ENCODE peak calls at places on chromosomes 2 and 18, in five cellular contexts. One of them, this sample, is unnamed. For H3K27me3, the result is how much of the 10 kb centered on the place peaks cover.

GRCh38 chr2:61439241-61440002 is 31.5 kb downstream of the USP34 start:
- DNase-seq in H9: no peak
- DNase-seq in neuronal stem cell: no peak
- DNase-seq in trophoblast cell: peak
- DNase-seq in H1: no peak
- DNase-seq in this sample: no peak

GRCh38 chr2:99674031-99674430 is 184.2 kb upstream of the REV1 start:
- DNase-seq in trophoblast cell: no peak
- DNase-seq in H1: no peak
- DNase-seq in H9: no peak
- DNase-seq in neuronal stem cell: no peak
- DNase-seq in this sample: no peak

GRCh38 chr18:3869848-3870247 is 419.9 kb downstream of the TGIF1 start:
- DNase-seq in trophoblast cell: peak
- DNase-seq in neuronal stem cell: peak
- DNase-seq in H9: no peak
- DNase-seq in H1: no peak
- DNase-seq in this sample: peak

GRCh38 chr2:118856978-118857676 is 9.7 kb upstream of the EN1 start:
- DNase-seq in H1: peak
- DNase-seq in H9: peak
- DNase-seq in trophoblast cell: no peak
- DNase-seq in neuronal stem cell: peak
- DNase-seq in this sample: no peak

GRCh38 chr2:9230051-9230802 is 23.6 kb downstream of the ASAP2 start:
- DNase-seq in H9: no peak
- DNase-seq in H1: no peak
- DNase-seq in trophoblast cell: no peak
- DNase-seq in neuronal stem cell: no peak
- DNase-seq in this sample: peak

GRCh38 chr2:61750624-61751023 is 103.2 kb downstream of the FAM161A start:
- DNase-seq in H1: no peak
- DNase-seq in trophoblast cell: peak
- DNase-seq in neuronal stem cell: no peak
- DNase-seq in H9: no peak
- DNase-seq in this sample: peak

GRCh38 chr2:63059434-63060078 is 8.9 kb downstream of the OTX1 start:
- DNase-seq in H1: no peak
- DNase-seq in H9: peak
- DNase-seq in neuronal stem cell: no peak
- DNase-seq in trophoblast cell: no peak
- DNase-seq in this sample: no peak

GRCh38 chr2:26901326-26902183 is 53.6 kb downstream of the DPYSL5 start:
- DNase-seq in neuronal stem cell: no peak
- DNase-seq in H9: peak
- DNase-seq in trophoblast cell: no peak
- DNase-seq in H1: no peak
- DNase-seq in this sample: no peak

GRCh38 chr2:216082805-216083204 is 1.1 kb downstream of the TMEM169 start:
- DNase-seq in trophoblast cell: no peak
- DNase-seq in H9: no peak
- DNase-seq in H1: no peak
- DNase-seq in neuronal stem cell: no peak
- DNase-seq in this sample: no peak

GRCh38 chr18:53819174-53819573 is 405.3 kb downstream of the MBD2 start:
- DNase-seq in H1: no peak
- DNase-seq in neuronal stem cell: no peak
- DNase-seq in trophoblast cell: no peak
- DNase-seq in H9: no peak
- DNase-seq in this sample: no peak

GRCh38 chr2:11749646-11750349 is 3.4 kb downstream of the LPIN1 start:
- DNase-seq in neuronal stem cell: no peak
- DNase-seq in trophoblast cell: no peak
- DNase-seq in H9: no peak
- DNase-seq in H1: no peak
- DNase-seq in this sample: peak

GRCh38 chr18:36745219-36745975 is 83.4 kb downstream of the TPGS2 start:
- DNase-seq in H9: no peak
- DNase-seq in neuronal stem cell: no peak
- DNase-seq in H1: no peak
- DNase-seq in trophoblast cell: no peak
- DNase-seq in this sample: no peak

GRCh38 chr18:35582899-35583558 is 1.5 kb downstream of the GALNT1 start:
- DNase-seq in H9: no peak
- DNase-seq in H1: no peak
- DNase-seq in trophoblast cell: peak
- DNase-seq in neuronal stem cell: peak
- DNase-seq in this sample: peak

GRCh38 chr18:11981633-11982366 is 493 bp downstream of the IMPA2 start:
- DNase-seq in H1: peak
- DNase-seq in trophoblast cell: peak
- DNase-seq in neuronal stem cell: peak
- DNase-seq in H9: peak
- DNase-seq in this sample: peak

GRCh38 chr2:4791488-4791887 is 900.7 kb upstream of the SOX11 start:
- DNase-seq in trophoblast cell: no peak
- DNase-seq in H1: no peak
- DNase-seq in H9: no peak
- DNase-seq in neuronal stem cell: no peak
- DNase-seq in this sample: no peak

GRCh38 chr18:13566941-13567762 is 159.2 kb downstream of the FAM210A start:
- DNase-seq in trophoblast cell: peak
- DNase-seq in neuronal stem cell: no peak
- DNase-seq in H9: no peak
- DNase-seq in H1: no peak
- DNase-seq in this sample: no peak

GRCh38 chr2:3636586-3637310 is 21.3 kb upstream of the ALLC start:
- DNase-seq in H9: peak
- DNase-seq in trophoblast cell: no peak
- DNase-seq in neuronal stem cell: no peak
- DNase-seq in H1: peak
- DNase-seq in this sample: no peak

GRCh38 chr2:437772-438393 is 150.0 kb upstream of the ALKAL2 start:
- DNase-seq in trophoblast cell: peak
- DNase-seq in H9: peak
- DNase-seq in neuronal stem cell: no peak
- DNase-seq in H1: peak
- DNase-seq in this sample: no peak

GRCh38 chr2:145411493-145411892 is 891.6 kb upstream of the ZEB2 start:
- DNase-seq in neuronal stem cell: no peak
- DNase-seq in H1: no peak
- DNase-seq in H9: no peak
- DNase-seq in trophoblast cell: no peak
- DNase-seq in this sample: no peak

GRCh38 chr2:86213699-86214502 is 14.6 kb downstream of the MRPL35 start:
- DNase-seq in H9: no peak
- DNase-seq in neuronal stem cell: no peak
- DNase-seq in trophoblast cell: no peak
- DNase-seq in H1: no peak
- DNase-seq in this sample: no peak

GRCh38 chr18:63192885-63193349 is 126.7 kb downstream of the BCL2 start:
- DNase-seq in trophoblast cell: peak
- DNase-seq in neuronal stem cell: no peak
- DNase-seq in H1: no peak
- DNase-seq in H9: no peak
- DNase-seq in this sample: no peak

DNA sequence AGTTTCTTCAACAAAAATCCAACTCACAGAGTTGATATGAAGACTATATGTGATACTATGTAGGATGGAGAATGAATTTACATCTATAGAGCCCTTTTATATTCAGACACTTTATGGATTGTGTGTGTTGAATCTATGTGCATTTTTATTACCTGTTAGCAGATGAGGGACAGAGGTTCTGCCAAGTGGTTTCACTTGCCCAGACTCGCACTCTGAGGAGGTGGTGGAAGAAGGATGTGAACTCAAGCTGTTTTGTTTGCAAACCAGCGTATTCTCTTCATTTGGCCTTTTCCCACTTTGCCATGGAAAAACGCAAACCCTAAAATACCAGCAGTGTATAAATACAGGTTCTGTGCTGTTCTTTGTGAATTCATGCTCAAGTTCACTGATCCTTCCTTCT is 237.6 kb downstream of the TDRD15 start:
- DNase-seq in trophoblast cell: no peak
- DNase-seq in H9: no peak
- DNase-seq in neuronal stem cell: no peak
- DNase-seq in H1: no peak
- DNase-seq in this sample: no peak
- H3K27me3 ChIP-seq in trophoblast cell: under half
- H3K27me3 ChIP-seq in H9: under half
- H3K27me3 ChIP-seq in neuronal stem cell: under half
- H3K27me3 ChIP-seq in H1: under half
- H3K27me3 ChIP-seq in this sample: under half

DNA sequence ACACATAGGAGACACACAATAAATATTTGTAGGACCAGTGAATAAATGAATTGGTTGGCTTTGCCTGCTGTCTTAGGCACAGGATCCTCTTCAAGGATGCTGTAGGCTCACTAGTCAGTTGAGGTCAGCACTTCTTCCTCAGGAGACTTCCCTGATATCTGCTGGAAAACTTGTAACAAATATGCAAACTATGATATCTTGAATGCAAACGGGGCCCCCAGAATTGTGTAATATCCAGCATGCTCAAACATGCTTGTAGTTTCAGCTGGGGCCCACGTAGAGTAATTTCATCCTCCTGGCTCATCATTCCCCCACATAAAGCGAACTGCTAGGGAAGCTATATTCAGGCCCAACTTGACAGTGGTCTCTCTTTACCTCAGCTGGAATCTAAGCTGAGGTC is 43.6 kb downstream of the POLE4 start:
- DNase-seq in trophoblast cell: peak
- DNase-seq in H9: no peak
- DNase-seq in neuronal stem cell: no peak
- DNase-seq in H1: no peak
- DNase-seq in this sample: no peak
- H4K91ac ChIP-seq in trophoblast cell: no peak
- H4K91ac ChIP-seq in H9: no peak
- H4K91ac ChIP-seq in neuronal stem cell: no peak
- H4K91ac ChIP-seq in H1: no peak
- H4K91ac ChIP-seq in this sample: no peak

GRCh38 chr2:164747786-164748433 is 93.7 kb downstream of the COBLL1 start:
- DNase-seq in H9: no peak
- DNase-seq in neuronal stem cell: no peak
- DNase-seq in trophoblast cell: no peak
- DNase-seq in H1: no peak
- DNase-seq in this sample: no peak
- H2BK12ac ChIP-seq in H9: no peak
- H2BK12ac ChIP-seq in neuronal stem cell: no peak
- H2BK12ac ChIP-seq in trophoblast cell: no peak
- H2BK12ac ChIP-seq in H1: no peak
- H2BK12ac ChIP-seq in this sample: no peak

DNA sequence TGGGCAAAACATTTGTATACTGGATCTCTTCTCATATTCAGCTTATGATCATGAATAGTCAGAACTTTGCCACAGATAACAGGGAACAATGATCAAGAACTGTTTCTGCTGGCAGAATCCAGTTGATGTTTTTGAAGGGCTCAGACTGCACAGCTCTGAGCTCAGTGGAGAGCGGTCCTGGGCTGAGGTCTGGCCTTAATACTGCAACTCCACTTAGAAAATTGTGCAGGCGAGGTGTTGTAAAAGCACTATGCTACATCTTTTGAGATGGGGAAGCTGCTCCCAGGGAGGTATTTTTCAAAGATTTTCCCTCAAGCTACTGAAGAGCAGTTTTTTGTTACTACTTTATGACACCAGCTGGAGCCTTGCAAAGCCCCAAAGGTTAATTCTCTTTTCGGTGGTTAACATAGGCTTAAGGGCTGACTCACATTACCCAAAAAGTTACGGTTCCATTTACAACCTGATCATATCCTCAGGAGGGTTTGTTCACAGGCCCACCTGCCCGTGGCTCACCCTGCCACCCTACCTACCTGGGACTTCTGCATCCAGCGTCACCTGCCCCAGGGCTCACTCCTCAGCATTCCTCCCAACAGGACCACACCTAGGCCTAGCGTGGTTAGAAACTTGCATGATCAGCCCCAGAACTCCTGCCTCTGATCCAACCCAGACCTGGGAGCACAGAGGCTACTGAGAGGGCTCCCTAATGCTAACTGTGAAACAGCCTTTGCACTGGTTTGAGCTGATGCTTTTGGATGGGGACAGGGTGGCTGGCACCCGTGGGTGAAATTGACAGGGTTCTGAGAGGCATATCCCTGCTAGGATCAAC is 114.4 kb downstream of the NCK2 start:
- DNase-seq in neuronal stem cell: no peak
- DNase-seq in trophoblast cell: peak
- DNase-seq in H1: peak
- DNase-seq in H9: no peak
- DNase-seq in this sample: no peak
- H3K27me3 ChIP-seq in neuronal stem cell: under half
- H3K27me3 ChIP-seq in trophoblast cell: under half
- H3K27me3 ChIP-seq in H1: under half
- H3K27me3 ChIP-seq in H9: under half
- H3K27me3 ChIP-seq in this sample: under half

GRCh38 chr2:237371856-237372255 is 42.1 kb downstream of the COL6A3 start:
- DNase-seq in neuronal stem cell: no peak
- DNase-seq in H1: no peak
- DNase-seq in H9: no peak
- DNase-seq in trophoblast cell: no peak
- DNase-seq in this sample: no peak
- H4K91ac ChIP-seq in neuronal stem cell: no peak
- H4K91ac ChIP-seq in H1: no peak
- H4K91ac ChIP-seq in H9: no peak
- H4K91ac ChIP-seq in trophoblast cell: no peak
- H4K91ac ChIP-seq in this sample: no peak

GRCh38 chr2:69030791-69031190 is 17.8 kb downstream of the ANTXR1 start:
- DNase-seq in H1: no peak
- DNase-seq in neuronal stem cell: no peak
- DNase-seq in trophoblast cell: no peak
- DNase-seq in H9: no peak
- DNase-seq in this sample: no peak
- H2BK12ac ChIP-seq in H1: no peak
- H2BK12ac ChIP-seq in neuronal stem cell: no peak
- H2BK12ac ChIP-seq in trophoblast cell: no peak
- H2BK12ac ChIP-seq in H9: no peak
- H2BK12ac ChIP-seq in this sample: no peak

This sample was measured in mesenchymal stem cell.